ENCODE peak calls at places on chromosomes 1 and 21, in ten cellular contexts. One of them, this sample, is unnamed.

GRCh38 chr1:39178541-39179431 is 25.7 kb upstream of the MACF1 start:
- DNase-seq in H1: no peak
- DNase-seq in skeletal muscle cell: no peak
- DNase-seq in effector memory CD8-positive, alpha-beta T cell: no peak
- DNase-seq in AG20443: peak
- DNase-seq in amygdala: no peak
- DNase-seq in stromal cell of bone marrow: no peak
- DNase-seq in activated CD4-positive, CD25-positive, alpha-beta regulatory T cell: no peak
- DNase-seq in GM12865: no peak
- DNase-seq in GF-D8: no peak
- DNase-seq in this sample: peak

GRCh38 chr21:30340714-30341573 is 3.5 kb upstream of the KRTAP27-1 start:
- DNase-seq in GM12865: peak
- DNase-seq in amygdala: no peak
- DNase-seq in GF-D8: no peak
- DNase-seq in skeletal muscle cell: no peak
- DNase-seq in AG20443: peak
- DNase-seq in activated CD4-positive, CD25-positive, alpha-beta regulatory T cell: no peak
- DNase-seq in stromal cell of bone marrow: no peak
- DNase-seq in H1: peak
- DNase-seq in effector memory CD8-positive, alpha-beta T cell: no peak
- DNase-seq in this sample: peak

GRCh38 chr1:211639500-211640361 is 35.7 kb downstream of the NEK2 start:
- DNase-seq in effector memory CD8-positive, alpha-beta T cell: no peak
- DNase-seq in skeletal muscle cell: peak
- DNase-seq in amygdala: no peak
- DNase-seq in AG20443: peak
- DNase-seq in GF-D8: no peak
- DNase-seq in GM12865: no peak
- DNase-seq in H1: no peak
- DNase-seq in activated CD4-positive, CD25-positive, alpha-beta regulatory T cell: no peak
- DNase-seq in stromal cell of bone marrow: peak
- DNase-seq in this sample: no peak

GRCh38 chr1:223298706-223299105 is 65.3 kb downstream of the SUSD4 start:
- DNase-seq in stromal cell of bone marrow: no peak
- DNase-seq in H1: no peak
- DNase-seq in AG20443: peak
- DNase-seq in skeletal muscle cell: no peak
- DNase-seq in amygdala: no peak
- DNase-seq in activated CD4-positive, CD25-positive, alpha-beta regulatory T cell: no peak
- DNase-seq in GM12865: no peak
- DNase-seq in effector memory CD8-positive, alpha-beta T cell: no peak
- DNase-seq in GF-D8: no peak
- DNase-seq in this sample: no peak

GRCh38 chr1:201085902-201086735 is 26.1 kb downstream of the CACNA1S start:
- DNase-seq in effector memory CD8-positive, alpha-beta T cell: no peak
- DNase-seq in skeletal muscle cell: no peak
- DNase-seq in GF-D8: no peak
- DNase-seq in GM12865: peak
- DNase-seq in amygdala: peak
- DNase-seq in activated CD4-positive, CD25-positive, alpha-beta regulatory T cell: no peak
- DNase-seq in H1: peak
- DNase-seq in AG20443: peak
- DNase-seq in stromal cell of bone marrow: peak
- DNase-seq in this sample: peak

GRCh38 chr1:10495942-10496341 is 21.2 kb downstream of the PEX14 start:
- DNase-seq in stromal cell of bone marrow: no peak
- DNase-seq in AG20443: no peak
- DNase-seq in skeletal muscle cell: no peak
- DNase-seq in H1: no peak
- DNase-seq in effector memory CD8-positive, alpha-beta T cell: no peak
- DNase-seq in GM12865: peak
- DNase-seq in activated CD4-positive, CD25-positive, alpha-beta regulatory T cell: no peak
- DNase-seq in amygdala: no peak
- DNase-seq in GF-D8: no peak
- DNase-seq in this sample: no peak

GRCh38 chr1:193311226-193311948 is 125.0 kb upstream of the B3GALT2 start:
- DNase-seq in AG20443: no peak
- DNase-seq in effector memory CD8-positive, alpha-beta T cell: no peak
- DNase-seq in skeletal muscle cell: no peak
- DNase-seq in amygdala: no peak
- DNase-seq in H1: no peak
- DNase-seq in activated CD4-positive, CD25-positive, alpha-beta regulatory T cell: no peak
- DNase-seq in GF-D8: no peak
- DNase-seq in GM12865: no peak
- DNase-seq in stromal cell of bone marrow: no peak
- DNase-seq in this sample: no peak

GRCh38 chr1:26833432-26834405 is 7.2 kb downstream of the ZDHHC18 start:
- DNase-seq in H1: no peak
- DNase-seq in GF-D8: peak
- DNase-seq in activated CD4-positive, CD25-positive, alpha-beta regulatory T cell: peak
- DNase-seq in amygdala: no peak
- DNase-seq in GM12865: peak
- DNase-seq in AG20443: no peak
- DNase-seq in stromal cell of bone marrow: no peak
- DNase-seq in effector memory CD8-positive, alpha-beta T cell: peak
- DNase-seq in skeletal muscle cell: no peak
- DNase-seq in this sample: no peak

GRCh38 chr1:7613106-7613850 is 157.8 kb upstream of the VAMP3 start:
- DNase-seq in GM12865: no peak
- DNase-seq in AG20443: no peak
- DNase-seq in GF-D8: no peak
- DNase-seq in effector memory CD8-positive, alpha-beta T cell: no peak
- DNase-seq in activated CD4-positive, CD25-positive, alpha-beta regulatory T cell: no peak
- DNase-seq in amygdala: no peak
- DNase-seq in skeletal muscle cell: no peak
- DNase-seq in stromal cell of bone marrow: no peak
- DNase-seq in H1: no peak
- DNase-seq in this sample: no peak

GRCh38 chr1:222004784-222005183 is 262.9 kb upstream of the DUSP10 start:
- DNase-seq in effector memory CD8-positive, alpha-beta T cell: no peak
- DNase-seq in H1: no peak
- DNase-seq in skeletal muscle cell: no peak
- DNase-seq in GM12865: no peak
- DNase-seq in stromal cell of bone marrow: no peak
- DNase-seq in GF-D8: no peak
- DNase-seq in AG20443: no peak
- DNase-seq in amygdala: no peak
- DNase-seq in activated CD4-positive, CD25-positive, alpha-beta regulatory T cell: no peak
- DNase-seq in this sample: no peak

GRCh38 chr1:41500378-41500777 is 15.9 kb upstream of the EDN2 start:
- DNase-seq in effector memory CD8-positive, alpha-beta T cell: no peak
- DNase-seq in skeletal muscle cell: no peak
- DNase-seq in stromal cell of bone marrow: no peak
- DNase-seq in GM12865: no peak
- DNase-seq in activated CD4-positive, CD25-positive, alpha-beta regulatory T cell: no peak
- DNase-seq in AG20443: no peak
- DNase-seq in amygdala: no peak
- DNase-seq in GF-D8: no peak
- DNase-seq in H1: no peak
- DNase-seq in this sample: peak